ENCODE peak calls at places on chromosomes 1 and 21, in six cellular contexts. C is neuronal stem cell, S is trophoblast cell, Z is IMR-90, Y is H9, I is H1. N is an unnamed sample.
A peak's percentile ranks its signal among the peaks of the same experiment; 100 is the strongest.

GRCh38 chr1:221725683-221726330 is 16.1 kb downstream of the DUSP10 start:
- DNase-seq in Z (peak; percentile 60), C (no peak), S (no peak), I (no peak), Y (no peak), N (peak; percentile 55)

GRCh38 chr1:112011231-112011630 is 21.8 kb upstream of the KCND3 start:
- DNase-seq in I (no peak), C (no peak), Z (peak; percentile 29), Y (no peak), S (no peak), N (no peak)

GRCh38 chr1:209808059-209808494 is 2.1 kb upstream of the IRF6 start:
- DNase-seq in C (no peak), Y (no peak), Z (peak; percentile 97), S (peak; percentile 83), I (no peak), N (peak; percentile 97)

GRCh38 chr1:207049974-207050391 is 1.0 kb downstream of the YOD1 start:
- DNase-seq in Z (peak; percentile 53), I (no peak), C (peak; percentile 24), Y (no peak), S (peak; percentile 48), N (peak; percentile 78)

GRCh38 chr1:231161711-231162299 is at the start of gene TRIM67:
- DNase-seq in S (peak; percentile 37), C (no peak), I (peak; percentile 54), Y (peak; percentile 55), Z (no peak), N (peak; percentile 35)

GRCh38 chr1:22296701-22297591 is 154.0 kb upstream of the WNT4 start:
- DNase-seq in Y (no peak), C (no peak), S (peak; percentile 21), I (peak; percentile 35), Z (no peak), N (no peak)

GRCh38 chr21:36902793-36903192 is 63.7 kb downstream of the HLCS start:
- DNase-seq in Z (peak; percentile 55), C (no peak), S (no peak), Y (no peak), I (no peak), N (peak; percentile 11)

GRCh38 chr1:234327577-234328164 is 45.6 kb upstream of the COA6 start:
- DNase-seq in S (no peak), Z (no peak), Y (no peak), I (no peak), C (no peak), N (no peak)

GRCh38 chr1:22104865-22105437 is 37.9 kb downstream of the WNT4 start:
- DNase-seq in Z (no peak), S (no peak), C (no peak), Y (no peak), I (no peak), N (no peak)

GRCh38 chr21:41426656-41427311 is 745 bp downstream of the MX1 start:
- DNase-seq in I (peak; percentile 45), Z (no peak), S (no peak), Y (peak; percentile 33), C (no peak), N (no peak)

GRCh38 chr1:109158433-109158832 is 44.5 kb downstream of the ELAPOR1 start:
- DNase-seq in S (no peak), Z (no peak), I (no peak), Y (no peak), C (no peak), N (no peak)

GRCh38 chr1:20385630-20386029 is 95.0 kb downstream of the VWA5B1 start:
- DNase-seq in Y (no peak), S (no peak), C (no peak), Z (no peak), I (no peak), N (no peak)

GRCh38 chr21:35048706-35049617 is at the start of gene RUNX1:
- DNase-seq in C (no peak), Z (peak; percentile 56), Y (no peak), S (peak; percentile 7), I (no peak), N (peak; percentile 78)

GRCh38 chr1:228226956-228227791 is 19.3 kb downstream of the OBSCN start:
- DNase-seq in Z (peak; percentile 63), Y (no peak), C (no peak), I (peak; percentile 32), S (peak; percentile 6), N (peak; percentile 68)

GRCh38 chr1:169321539-169321938 is 46.1 kb downstream of the NME7 start:
- DNase-seq in C (no peak), S (no peak), Y (no peak), Z (peak; percentile 76), I (no peak), N (peak; percentile 18)

GRCh38 chr1:221697924-221698425 is 43.9 kb downstream of the DUSP10 start:
- DNase-seq in I (no peak), S (no peak), Z (peak; percentile 65), Y (no peak), C (no peak), N (no peak)

GRCh38 chr1:240667351-240667750 is 55.4 kb upstream of the GREM2 start:
- DNase-seq in I (no peak), C (no peak), Z (no peak), Y (no peak), S (no peak), N (no peak)

GRCh38 chr1:22641906-22642636 is 1.4 kb upstream of the C1QC start:
- DNase-seq in Z (peak; percentile 27), I (peak; percentile 97), Y (peak; percentile 81), S (peak; percentile 41), C (peak; percentile 68), N (peak; percentile 56)

GRCh38 chr1:209202826-209203439 is 380.6 kb upstream of the CAMK1G start:
- DNase-seq in I (no peak), Z (peak; percentile 64), S (peak; percentile 29), C (no peak), Y (no peak), N (peak; percentile 60)

GRCh38 chr1:12426030-12426429 is 192.0 kb downstream of the DHRS3 start:
- DNase-seq in S (no peak), I (no peak), C (no peak), Z (peak; percentile 34), Y (no peak), N (no peak)

GRCh38 chr1:41665962-41666917 is 181.8 kb upstream of the EDN2 start:
- DNase-seq in C (no peak), Z (no peak), Y (no peak), S (no peak), I (no peak), N (no peak)

GRCh38 chr1:115656461-115657077 is 14.8 kb downstream of the VANGL1 start:
- DNase-seq in C (no peak), Z (no peak), Y (no peak), S (no peak), I (no peak), N (no peak)

GRCh38 chr1:115654663-115655306 is 13.0 kb downstream of the VANGL1 start:
- DNase-seq in I (no peak), S (no peak), Z (peak; percentile 41), C (no peak), Y (peak; percentile 56), N (peak; percentile 42)

GRCh38 chr1:115654125-115654524 is 12.4 kb downstream of the VANGL1 start:
- DNase-seq in Z (no peak), I (no peak), C (no peak), S (no peak), Y (no peak), N (no peak)

GRCh38 chr1:115655307-115655664 is 13.5 kb downstream of the VANGL1 start:
- DNase-seq in S (no peak), Z (no peak), I (no peak), Y (no peak), C (no peak), N (no peak)

DNA sequence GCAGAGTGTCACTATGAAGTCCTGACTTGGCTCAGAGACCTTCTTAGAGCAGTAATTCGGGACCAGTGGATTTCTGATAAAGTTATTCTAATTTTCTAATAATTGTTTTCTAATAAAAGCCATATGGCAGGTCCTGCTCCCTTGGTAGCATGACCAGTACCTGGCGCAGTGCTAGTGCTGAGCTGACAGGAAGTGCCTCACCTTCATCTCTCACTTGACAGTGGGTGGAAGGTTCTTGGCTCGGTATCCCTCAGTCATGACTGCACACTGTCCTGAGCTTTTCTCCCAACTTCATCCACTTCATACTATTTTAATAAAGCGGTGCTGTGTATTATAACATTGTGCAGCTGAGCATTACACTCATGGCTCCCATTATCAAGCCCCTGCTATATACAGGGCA is 14.1 kb downstream of the VANGL1 start:
- DNase-seq in Z (no peak), S (no peak), I (no peak), Y (no peak), C (no peak), N (no peak)
- H4K91ac ChIP-seq in Z (no peak overlapping the region), S (no peak overlapping the region), I (no peak overlapping the region), Y (no peak overlapping the region), C (no peak overlapping the region), N (no peak overlapping the region)

DNA sequence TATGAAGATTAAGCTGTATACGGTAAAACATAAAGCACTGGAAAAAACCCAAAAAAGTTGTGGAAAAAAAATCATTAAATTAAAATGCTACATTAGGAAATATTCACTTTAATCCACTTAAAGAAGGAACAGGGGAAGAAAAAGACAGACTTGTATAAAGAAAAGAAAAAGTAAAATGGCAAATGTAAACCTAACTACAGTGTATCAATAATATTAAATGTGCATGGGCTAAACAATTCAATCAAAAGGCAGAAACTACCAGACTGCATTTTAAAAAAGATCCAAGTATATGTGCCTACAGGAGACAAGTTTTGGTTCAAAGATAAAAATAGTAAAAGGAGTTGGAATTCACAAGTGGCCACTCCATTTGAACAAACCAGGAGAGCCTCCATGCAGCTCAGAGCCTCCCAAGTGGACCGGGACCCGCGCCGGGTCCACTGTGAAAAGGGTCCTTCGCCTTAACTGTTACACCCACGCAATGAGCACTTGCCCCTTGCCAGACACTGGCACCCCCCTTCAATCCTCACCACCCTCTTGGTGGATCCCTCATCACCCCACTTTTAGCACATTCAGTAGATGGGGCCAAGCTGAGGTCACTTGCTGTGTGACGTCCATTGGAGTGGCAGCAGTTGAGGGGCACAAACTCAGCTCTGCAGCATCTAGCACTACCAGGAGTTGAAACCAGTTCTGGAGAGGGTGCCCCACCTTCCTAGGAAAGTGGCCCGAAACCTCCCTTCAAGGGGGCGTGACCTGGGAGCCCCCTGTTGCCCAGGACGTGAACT is 887 bp downstream of the C1orf174 start:
- DNase-seq in Y (peak; percentile 62), I (no peak), C (peak; percentile 20), Z (no peak), S (no peak), N (peak; percentile 18)
- H3K23ac ChIP-seq in Y (no peak overlapping the region), I (no peak overlapping the region), C (peak overlapping the region; percentile 90), Z (peak overlapping the region; percentile 4), S (no peak overlapping the region), N (no peak overlapping the region)

GRCh38 chr1:219692981-219693380 is 80.1 kb upstream of the ZC3H11B start:
- DNase-seq in C (no peak), S (no peak), Z (peak; percentile 4), Y (no peak), I (no peak), N (no peak)
- H4K91ac ChIP-seq in C (no peak overlapping the region), S (no peak overlapping the region), Z (no peak overlapping the region), Y (no peak overlapping the region), I (no peak overlapping the region), N (no peak overlapping the region)

GRCh38 chr1:35188578-35189392 is 4.2 kb downstream of the SFPQ start:
- DNase-seq in C (no peak), I (no peak), Z (no peak), Y (no peak), S (no peak), N (no peak)

GRCh38 chr1:35191429-35192055 is 1.4 kb downstream of the SFPQ start:
- DNase-seq in Z (no peak), S (no peak), Y (no peak), C (no peak), I (no peak), N (no peak)

GRCh38 chr1:35190784-35191183 is 2.2 kb downstream of the SFPQ start:
- DNase-seq in S (no peak), C (no peak), Z (no peak), Y (no peak), I (no peak), N (no peak)

GRCh38 chr1:35192853-35193664 is at the start of gene SFPQ:
- DNase-seq in Y (peak; percentile 99), Z (peak; percentile 99), S (peak; percentile 96), I (peak; percentile 100), C (peak; percentile 99), N (peak; percentile 99)

GRCh38 chr1:35192056-35192852 is 691 bp downstream of the SFPQ start:
- DNase-seq in C (peak; percentile 86), S (peak; percentile 81), Z (peak; percentile 67), Y (peak; percentile 73), I (peak; percentile 91), N (peak; percentile 79)
- H3K23ac ChIP-seq in C (peak overlapping the region; percentile 100), S (no peak overlapping the region), Z (no peak overlapping the region), Y (no peak overlapping the region), I (no peak overlapping the region), N (no peak overlapping the region)

N was measured in mesenchymal stem cell.